ENCODE peak calls at places on chromosomes 3 and 15, in seven cellular contexts. One of them, this sample, is unnamed.

GRCh38 chr3:119498188-119498987 is at the start of gene TIMMDC1:
- DNase-seq in sigmoid colon: peak
- DNase-seq in Peyer's patch: peak
- DNase-seq in heart left ventricle: peak
- DNase-seq in adrenal gland: peak
- DNase-seq in HepG2: peak
- DNase-seq in body of pancreas: peak
- DNase-seq in this sample: peak

GRCh38 chr3:72245183-72245811 is 460.3 kb upstream of the PROK2 start:
- DNase-seq in sigmoid colon: peak
- DNase-seq in Peyer's patch: no peak
- DNase-seq in heart left ventricle: peak
- DNase-seq in adrenal gland: peak
- DNase-seq in HepG2: no peak
- DNase-seq in body of pancreas: peak
- DNase-seq in this sample: no peak

GRCh38 chr15:92014461-92015030 is 161.0 kb downstream of the SLCO3A1 start:
- DNase-seq in sigmoid colon: no peak
- DNase-seq in Peyer's patch: no peak
- DNase-seq in heart left ventricle: no peak
- DNase-seq in adrenal gland: no peak
- DNase-seq in HepG2: no peak
- DNase-seq in body of pancreas: no peak
- DNase-seq in this sample: no peak

GRCh38 chr15:42611532-42611931 is 36.1 kb downstream of the STARD9 start:
- DNase-seq in sigmoid colon: no peak
- DNase-seq in Peyer's patch: no peak
- DNase-seq in heart left ventricle: no peak
- DNase-seq in adrenal gland: no peak
- DNase-seq in HepG2: no peak
- DNase-seq in body of pancreas: no peak
- DNase-seq in this sample: no peak

GRCh38 chr15:98085003-98085639 is 124.6 kb downstream of the ARRDC4 start:
- DNase-seq in sigmoid colon: no peak
- DNase-seq in Peyer's patch: no peak
- DNase-seq in heart left ventricle: no peak
- DNase-seq in adrenal gland: peak
- DNase-seq in HepG2: peak
- DNase-seq in body of pancreas: peak
- DNase-seq in this sample: no peak

GRCh38 chr3:179196098-179196497 is 47.9 kb downstream of the PIK3CA start:
- DNase-seq in sigmoid colon: no peak
- DNase-seq in Peyer's patch: no peak
- DNase-seq in heart left ventricle: no peak
- DNase-seq in adrenal gland: no peak
- DNase-seq in HepG2: no peak
- DNase-seq in body of pancreas: no peak
- DNase-seq in this sample: no peak

GRCh38 chr3:187713504-187713903 is 11.1 kb upstream of the RTP2 start:
- DNase-seq in sigmoid colon: no peak
- DNase-seq in Peyer's patch: no peak
- DNase-seq in heart left ventricle: no peak
- DNase-seq in adrenal gland: no peak
- DNase-seq in HepG2: peak
- DNase-seq in body of pancreas: no peak
- DNase-seq in this sample: no peak

GRCh38 chr3:146801492-146801891 is 196.3 kb upstream of the PLSCR5 start:
- DNase-seq in sigmoid colon: no peak
- DNase-seq in Peyer's patch: no peak
- DNase-seq in heart left ventricle: no peak
- DNase-seq in adrenal gland: no peak
- DNase-seq in HepG2: no peak
- DNase-seq in body of pancreas: no peak
- DNase-seq in this sample: no peak

GRCh38 chr3:109563149-109563548 is 225.8 kb upstream of the DPPA4 start:
- DNase-seq in sigmoid colon: no peak
- DNase-seq in Peyer's patch: no peak
- DNase-seq in heart left ventricle: no peak
- DNase-seq in adrenal gland: no peak
- DNase-seq in HepG2: no peak
- DNase-seq in body of pancreas: no peak
- DNase-seq in this sample: no peak

GRCh38 chr3:128133273-128133883 is 9.8 kb upstream of the RUVBL1 start:
- DNase-seq in sigmoid colon: no peak
- DNase-seq in Peyer's patch: no peak
- DNase-seq in heart left ventricle: no peak
- DNase-seq in adrenal gland: peak
- DNase-seq in HepG2: peak
- DNase-seq in body of pancreas: peak
- DNase-seq in this sample: no peak

GRCh38 chr3:58491506-58492384 is at the start of gene KCTD6:
- DNase-seq in sigmoid colon: peak
- DNase-seq in Peyer's patch: peak
- DNase-seq in heart left ventricle: peak
- DNase-seq in adrenal gland: peak
- DNase-seq in HepG2: peak
- DNase-seq in body of pancreas: peak
- DNase-seq in this sample: peak
- TF ChIP-seq POLR2A in sigmoid colon: no peak
- TF ChIP-seq POLR2A in Peyer's patch: no peak
- TF ChIP-seq POLR2A in heart left ventricle: no peak
- TF ChIP-seq POLR2A in adrenal gland: peak
- TF ChIP-seq POLR2A in HepG2: no peak
- TF ChIP-seq POLR2A in body of pancreas: peak
- TF ChIP-seq POLR2A in this sample: no peak

GRCh38 chr15:99733268-99734039 is at the start of gene LYSMD4:
- DNase-seq in sigmoid colon: peak
- DNase-seq in Peyer's patch: peak
- DNase-seq in heart left ventricle: peak
- DNase-seq in adrenal gland: peak
- DNase-seq in HepG2: peak
- DNase-seq in body of pancreas: peak
- DNase-seq in this sample: peak
- TF ChIP-seq POLR2A in sigmoid colon: peak
- TF ChIP-seq POLR2A in Peyer's patch: peak
- TF ChIP-seq POLR2A in heart left ventricle: no peak
- TF ChIP-seq POLR2A in adrenal gland: peak
- TF ChIP-seq POLR2A in HepG2: peak
- TF ChIP-seq POLR2A in body of pancreas: peak
- TF ChIP-seq POLR2A in this sample: no peak

GRCh38 chr3:49724586-49724985 is 835 bp upstream of the GMPPB start:
- DNase-seq in sigmoid colon: peak
- DNase-seq in Peyer's patch: peak
- DNase-seq in heart left ventricle: no peak
- DNase-seq in adrenal gland: peak
- DNase-seq in HepG2: no peak
- DNase-seq in body of pancreas: no peak
- DNase-seq in this sample: peak

GRCh38 chr3:49722896-49723295 is 855 bp downstream of the GMPPB start:
- DNase-seq in sigmoid colon: no peak
- DNase-seq in Peyer's patch: no peak
- DNase-seq in heart left ventricle: no peak
- DNase-seq in adrenal gland: peak
- DNase-seq in HepG2: no peak
- DNase-seq in body of pancreas: no peak
- DNase-seq in this sample: peak

GRCh38 chr3:49721861-49722781 is 1.6 kb downstream of the GMPPB start:
- DNase-seq in sigmoid colon: peak
- DNase-seq in Peyer's patch: peak
- DNase-seq in heart left ventricle: no peak
- DNase-seq in adrenal gland: no peak
- DNase-seq in HepG2: no peak
- DNase-seq in body of pancreas: no peak
- DNase-seq in this sample: peak

GRCh38 chr3:49723301-49723630 is 485 bp downstream of the GMPPB start:
- DNase-seq in sigmoid colon: peak
- DNase-seq in Peyer's patch: peak
- DNase-seq in heart left ventricle: peak
- DNase-seq in adrenal gland: peak
- DNase-seq in HepG2: peak
- DNase-seq in body of pancreas: peak
- DNase-seq in this sample: peak

DNA sequence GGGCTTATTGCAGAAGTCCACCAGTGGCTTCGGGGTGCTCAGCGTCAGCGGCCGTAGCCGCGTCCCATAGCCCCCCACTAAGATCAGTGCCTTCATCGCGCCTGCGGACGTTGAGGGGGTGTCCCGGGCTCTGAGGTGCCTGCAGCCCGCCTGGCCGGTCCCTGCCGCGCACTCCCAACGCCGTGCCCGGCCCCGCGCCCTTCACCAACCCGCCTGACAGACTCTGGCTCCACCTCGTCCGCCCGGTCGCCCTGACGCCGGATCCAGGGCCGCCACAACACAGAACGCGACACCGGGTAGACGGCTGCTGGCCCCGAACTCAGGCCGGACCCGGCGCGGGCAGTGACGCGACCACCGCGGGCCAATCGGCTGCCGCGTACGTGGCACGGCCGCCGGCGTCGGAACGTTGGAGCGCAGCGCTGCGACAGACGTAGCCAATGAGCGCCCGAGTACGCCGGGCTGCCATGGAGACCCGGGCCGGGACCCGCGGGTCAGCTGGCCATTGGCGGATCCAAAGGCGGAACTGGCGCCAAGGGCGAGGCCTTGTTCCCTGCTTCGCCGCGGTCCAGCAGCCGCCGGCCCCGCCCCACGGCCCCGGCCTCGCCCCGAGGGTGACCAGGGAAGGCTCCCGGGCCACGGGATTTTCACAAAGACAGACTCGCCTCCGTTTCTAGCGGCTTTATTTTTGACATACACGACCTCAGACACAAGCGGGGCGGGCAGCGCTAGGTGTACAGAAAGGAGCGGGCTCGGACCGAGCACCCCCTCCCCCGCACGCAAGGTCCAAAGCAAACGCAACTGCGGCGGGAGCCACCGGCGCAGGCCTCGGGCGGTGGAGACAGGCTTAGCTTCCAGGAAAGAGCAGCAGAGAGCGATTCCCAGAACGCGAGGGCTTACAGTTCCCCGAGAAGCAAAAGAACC is at the start of gene GMPPB:
- DNase-seq in sigmoid colon: peak
- DNase-seq in Peyer's patch: peak
- DNase-seq in heart left ventricle: peak
- DNase-seq in adrenal gland: peak
- DNase-seq in HepG2: peak
- DNase-seq in body of pancreas: peak
- DNase-seq in this sample: peak
- TF ChIP-seq POLR2A in sigmoid colon: peak
- TF ChIP-seq POLR2A in Peyer's patch: peak
- TF ChIP-seq POLR2A in heart left ventricle: no peak
- TF ChIP-seq POLR2A in adrenal gland: peak
- TF ChIP-seq POLR2A in HepG2: no peak
- TF ChIP-seq POLR2A in body of pancreas: peak
- TF ChIP-seq POLR2A in this sample: peak

DNA sequence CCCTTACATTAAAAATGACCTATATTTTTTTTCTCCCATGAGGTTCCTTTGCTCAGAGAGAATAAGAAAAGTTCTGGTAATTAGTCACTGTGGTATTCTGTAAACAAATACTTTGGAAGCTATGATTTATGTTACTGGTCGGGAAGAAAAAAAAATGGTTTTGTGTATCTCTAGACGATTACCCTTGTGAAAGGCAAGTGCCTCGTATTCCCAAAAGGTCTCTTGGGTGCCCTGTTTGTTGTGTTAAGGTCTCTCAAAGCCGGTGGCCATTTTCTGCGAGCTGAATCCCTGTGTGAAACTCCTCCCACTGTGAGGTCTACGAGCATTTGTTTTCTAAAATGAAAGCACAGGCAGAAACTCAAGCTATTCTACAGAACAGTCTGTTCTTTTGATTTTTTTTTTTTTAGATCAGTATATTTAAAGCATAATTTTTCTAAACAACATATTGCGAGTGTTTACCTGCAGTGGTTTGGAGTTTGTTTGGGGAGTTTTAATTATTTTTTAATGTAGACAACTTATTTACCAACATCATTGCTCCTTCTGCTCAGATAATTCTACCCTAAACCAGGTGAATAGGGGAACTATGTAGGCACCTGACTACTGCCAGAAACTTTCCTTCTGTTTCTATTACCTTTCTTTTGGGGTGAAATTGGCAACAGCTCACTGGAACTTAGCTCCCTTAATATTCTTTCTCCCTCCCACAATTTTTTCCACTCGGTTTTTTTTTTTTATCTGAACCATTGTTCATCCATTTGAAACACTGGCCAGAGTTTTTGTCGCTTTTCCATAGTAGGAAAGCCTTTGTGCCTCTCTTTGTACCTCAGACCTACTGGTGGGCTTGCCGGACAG is 44.0 kb downstream of the ZBTB38 start:
- DNase-seq in sigmoid colon: peak
- DNase-seq in Peyer's patch: no peak
- DNase-seq in heart left ventricle: peak
- DNase-seq in adrenal gland: peak
- DNase-seq in HepG2: peak
- DNase-seq in body of pancreas: peak
- DNase-seq in this sample: no peak
- TF ChIP-seq POLR2A in sigmoid colon: no peak
- TF ChIP-seq POLR2A in Peyer's patch: no peak
- TF ChIP-seq POLR2A in heart left ventricle: no peak
- TF ChIP-seq POLR2A in adrenal gland: no peak
- TF ChIP-seq POLR2A in HepG2: no peak
- TF ChIP-seq POLR2A in body of pancreas: no peak
- TF ChIP-seq POLR2A in this sample: no peak

GRCh38 chr3:170869645-170870593 is at the start of gene RPL22L1:
- DNase-seq in sigmoid colon: peak
- DNase-seq in Peyer's patch: peak
- DNase-seq in heart left ventricle: peak
- DNase-seq in adrenal gland: peak
- DNase-seq in HepG2: peak
- DNase-seq in body of pancreas: peak
- DNase-seq in this sample: peak
- TF ChIP-seq POLR2A in sigmoid colon: peak
- TF ChIP-seq POLR2A in Peyer's patch: peak
- TF ChIP-seq POLR2A in heart left ventricle: no peak
- TF ChIP-seq POLR2A in adrenal gland: peak
- TF ChIP-seq POLR2A in HepG2: peak
- TF ChIP-seq POLR2A in body of pancreas: peak
- TF ChIP-seq POLR2A in this sample: peak

GRCh38 chr3:133578548-133579191 is 5.2 kb downstream of the CDV3 start:
- DNase-seq in sigmoid colon: no peak
- DNase-seq in Peyer's patch: no peak
- DNase-seq in heart left ventricle: no peak
- DNase-seq in adrenal gland: no peak
- DNase-seq in HepG2: peak
- DNase-seq in body of pancreas: peak
- DNase-seq in this sample: no peak
- TF ChIP-seq POLR2A in sigmoid colon: no peak
- TF ChIP-seq POLR2A in Peyer's patch: no peak
- TF ChIP-seq POLR2A in heart left ventricle: no peak
- TF ChIP-seq POLR2A in adrenal gland: no peak
- TF ChIP-seq POLR2A in HepG2: no peak
- TF ChIP-seq POLR2A in body of pancreas: no peak
- TF ChIP-seq POLR2A in this sample: no peak